ENCODE peak calls at places on chromosomes 5 and 9, in six cellular contexts. H is WTC11, B is AG04450, Q is B cell, L is brain microvascular endothelial cell, X is AG10803. S is an unnamed sample.

GRCh38 chr5:73853091-73853490 is 227.1 kb downstream of the ARHGEF28 start:
- DNase-seq in H (no peak), B (peak; percentile 11), Q (no peak), L (peak; percentile 15), X (peak; percentile 80), S (no peak)

GRCh38 chr9:137550241-137550621 is at the start of gene PNPLA7:
- DNase-seq in H (peak; percentile 80), B (peak; percentile 8), Q (peak; percentile 72), L (peak; percentile 49), X (peak; percentile 62), S (peak; percentile 74)

GRCh38 chr5:36944607-36945225 is 68.1 kb downstream of the NIPBL start:
- DNase-seq in H (no peak), B (peak; percentile 24), Q (peak; percentile 64), L (no peak), X (peak; percentile 73), S (no peak)

GRCh38 chr9:121023064-121023463 is 27.0 kb downstream of the C5 start:
- DNase-seq in H (no peak), B (no peak), Q (no peak), L (peak; percentile 6), X (peak; percentile 5), S (no peak)

GRCh38 chr9:31671011-31671410 is 713.4 kb upstream of the ACO1 start:
- DNase-seq in H (no peak), B (no peak), Q (no peak), L (no peak), X (no peak), S (no peak)

GRCh38 chr5:57501414-57502321 is 19.1 kb upstream of the ACTBL2 start:
- DNase-seq in H (no peak), B (no peak), Q (no peak), L (peak; percentile 31), X (no peak), S (no peak)

GRCh38 chr5:1042626-1043025 is 34.0 kb downstream of the NKD2 start:
- DNase-seq in H (no peak), B (no peak), Q (no peak), L (no peak), X (no peak), S (no peak)

GRCh38 chr9:98199388-98200033 is 7.1 kb upstream of the CORO2A start:
- DNase-seq in H (peak; percentile 22), B (no peak), Q (no peak), L (no peak), X (no peak), S (no peak)

GRCh38 chr5:9419794-9420193 is 126.1 kb downstream of the SEMA5A start:
- DNase-seq in H (no peak), B (no peak), Q (no peak), L (no peak), X (no peak), S (no peak)

GRCh38 chr5:180060192-180060591 is 11.4 kb downstream of the RNF130 start:
- DNase-seq in H (no peak), B (no peak), Q (no peak), L (no peak), X (no peak), S (no peak)

GRCh38 chr9:121738391-121738790 is 87.0 kb downstream of the DAB2IP start:
- DNase-seq in H (no peak), B (no peak), Q (no peak), L (no peak), X (no peak), S (no peak)

GRCh38 chr9:130073373-130073772 is 19.7 kb downstream of the GPR107 start:
- DNase-seq in H (no peak), B (no peak), Q (no peak), L (peak; percentile 61), X (peak; percentile 33), S (no peak)

GRCh38 chr9:5608298-5609254 is 20.3 kb upstream of the RIC1 start:
- DNase-seq in H (no peak), B (no peak), Q (peak; percentile 33), L (no peak), X (no peak), S (no peak)

GRCh38 chr5:103785569-103785968 is 223.0 kb upstream of the NUDT12 start:
- DNase-seq in H (no peak), B (no peak), Q (no peak), L (peak; percentile 24), X (no peak), S (no peak)

GRCh38 chr5:178113841-178114324 is 551 bp downstream of the N4BP3 start:
- DNase-seq in H (no peak), B (no peak), Q (peak; percentile 55), L (no peak), X (no peak), S (peak; percentile 43)

GRCh38 chr9:90099262-90099982 is 494.6 kb downstream of the GADD45G start:
- DNase-seq in H (no peak), B (no peak), Q (peak; percentile 29), L (peak; percentile 22), X (peak; percentile 17), S (no peak)

GRCh38 chr9:37251452-37251851 is 131.1 kb downstream of the ZCCHC7 start:
- DNase-seq in H (peak; percentile 68), B (no peak), Q (peak; percentile 71), L (no peak), X (no peak), S (peak; percentile 26)

GRCh38 chr9:127066775-127067111 is 55.7 kb downstream of the ANGPTL2 start:
- DNase-seq in H (no peak), B (no peak), Q (no peak), L (peak; percentile 42), X (peak; percentile 76), S (no peak)

GRCh38 chr9:136095028-136095494 is at the start of gene NACC2:
- DNase-seq in H (peak; percentile 49), B (no peak), Q (no peak), L (peak; percentile 22), X (peak; percentile 66), S (peak; percentile 70)

GRCh38 chr5:78291687-78292086 is 2.8 kb downstream of the AP3B1 start:
- DNase-seq in H (no peak), B (no peak), Q (no peak), L (no peak), X (no peak), S (no peak)

GRCh38 chr9:3240651-3241268 is 285.0 kb downstream of the RFX3 start:
- DNase-seq in H (peak; percentile 77), B (no peak), Q (peak; percentile 68), L (peak; percentile 61), X (peak; percentile 56), S (peak; percentile 56)

GRCh38 chr9:132826131-132826530 is 52.0 kb downstream of the AK8 start:
- DNase-seq in H (no peak), B (no peak), Q (no peak), L (no peak), X (no peak), S (no peak)

GRCh38 chr5:80755634-80756033 is 100.9 kb upstream of the DHFR start:
- DNase-seq in H (no peak), B (no peak), Q (peak; percentile 11), L (no peak), X (no peak), S (no peak)

GRCh38 chr9:74293479-74293878 is 203.7 kb upstream of the RORB start:
- DNase-seq in H (no peak), B (no peak), Q (no peak), L (no peak), X (no peak), S (no peak)

GRCh38 chr5:178465228-178465860 is 124.8 kb downstream of the COL23A1 start:
- DNase-seq in H (no peak), B (no peak), Q (no peak), L (no peak), X (no peak), S (peak; percentile 26)

GRCh38 chr9:107239474-107239873 is 43.6 kb upstream of the RAD23B start:
- DNase-seq in H (no peak), B (no peak), Q (peak; percentile 54), L (no peak), X (no peak), S (no peak)

GRCh38 chr5:30957591-30957990 is 235.9 kb upstream of the CDH6 start:
- DNase-seq in H (no peak), B (no peak), Q (no peak), L (no peak), X (no peak), S (no peak)

GRCh38 chr5:109645591-109646236 is 44.0 kb upstream of the MAN2A1 start:
- DNase-seq in H (peak; percentile 38), B (no peak), Q (no peak), L (no peak), X (no peak), S (peak; percentile 15)

GRCh38 chr5:102760815-102761214 is 5.7 kb downstream of the PAM start:
- DNase-seq in H (no peak), B (no peak), Q (no peak), L (no peak), X (peak; percentile 77), S (no peak)

GRCh38 chr5:96691503-96692303 is 29.5 kb downstream of the CAST start:
- DNase-seq in H (no peak), B (no peak), Q (no peak), L (no peak), X (peak; percentile 88), S (no peak)

GRCh38 chr5:125484272-125485002 is 738.0 kb upstream of the ZNF608 start:
- DNase-seq in H (no peak), B (peak; percentile 96), Q (no peak), L (peak; percentile 69), X (peak; percentile 92), S (peak; percentile 28)

GRCh38 chr5:131169810-131170539 is 769 bp upstream of the LYRM7 start:
- DNase-seq in H (no peak), B (no peak), Q (no peak), L (no peak), X (no peak), S (no peak)

GRCh38 chr9:14433841-14434511 is 120.0 kb upstream of the NFIB start:
- DNase-seq in H (no peak), B (peak; percentile 23), Q (no peak), L (peak; percentile 73), X (peak; percentile 63), S (no peak)
- TF ChIP-seq CTCF in H (no peak), B (peak; percentile 39), Q (no peak), L (no peak), X (peak; percentile 48), S (no peak)

GRCh38 chr5:139652788-139653241 is 4.7 kb downstream of the CXXC5 start:
- DNase-seq in H (no peak), B (no peak), Q (peak; percentile 67), L (peak; percentile 74), X (no peak), S (no peak)
- TF ChIP-seq CTCF in H (no peak), B (no peak), Q (no peak), L (no peak), X (no peak), S (no peak)

GRCh38 chr5:171129308-171129707 is 179.7 kb upstream of the TLX3 start:
- DNase-seq in H (no peak), B (no peak), Q (no peak), L (no peak), X (no peak), S (no peak)
- TF ChIP-seq CTCF in H (no peak), B (no peak), Q (no peak), L (no peak), X (no peak), S (no peak)

DNA sequence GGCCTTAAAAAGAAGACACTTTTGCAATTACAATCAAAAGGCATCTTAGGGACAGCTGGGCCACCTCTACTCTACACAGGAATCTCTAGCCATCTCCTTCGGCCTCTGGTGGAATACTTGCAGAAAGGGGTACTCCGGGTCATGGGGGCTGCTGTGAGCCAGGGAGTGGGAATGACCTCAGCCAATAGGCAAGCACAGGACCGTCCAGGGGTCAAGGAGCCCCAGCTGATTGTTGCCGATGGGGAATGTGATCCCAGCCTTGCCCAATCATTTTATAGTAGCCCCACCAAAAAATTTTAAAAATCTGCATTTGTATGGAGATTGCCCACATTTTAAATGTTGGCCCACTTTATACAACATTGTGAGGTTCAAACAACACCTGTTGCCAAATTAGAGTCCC is 16.9 kb upstream of the SLC36A3 start:
- DNase-seq in H (no peak), B (no peak), Q (no peak), L (no peak), X (no peak), S (no peak)
- TF ChIP-seq CTCF in H (no peak), B (no peak), Q (no peak), L (no peak), X (no peak), S (no peak)

S was measured in nephron progenitor cell.